ENCODE peak calls at places on chromosomes 6 and 20, in eight cellular contexts. A is mesothelial cell of epicardium, R is heart right ventricle, S is lung, Z is AG04450, D is body of pancreas, H is foreskin fibroblast, C is Calu3. O is an unnamed sample.

GRCh38 chr20:61252601-61253263 is 671 bp downstream of the CDH4 start:
- DNase-seq in A (no peak), R (no peak), S (no peak), Z (no peak), D (no peak), H (peak), C (no peak), O (no peak)

GRCh38 chr6:37049990-37050853 is 44.8 kb downstream of the FGD2 start:
- DNase-seq in A (no peak), R (peak), S (peak), Z (no peak), D (no peak), H (no peak), C (no peak), O (no peak)

GRCh38 chr6:38720295-38720694 is 5.2 kb downstream of the DNAH8 start:
- DNase-seq in A (no peak), R (no peak), S (no peak), Z (no peak), D (no peak), H (peak), C (peak), O (no peak)

GRCh38 chr6:157187182-157188093 is 135.9 kb downstream of the TMEM242 start:
- DNase-seq in A (no peak), R (peak), S (no peak), Z (no peak), D (peak), H (no peak), C (no peak), O (no peak)

GRCh38 chr20:3330046-3330741 is 77.3 kb downstream of the DNAAF9 start:
- DNase-seq in A (no peak), R (no peak), S (no peak), Z (no peak), D (no peak), H (peak), C (no peak), O (no peak)

GRCh38 chr20:41247523-41248370 is 69.8 kb downstream of the ZHX3 start:
- DNase-seq in A (no peak), R (no peak), S (no peak), Z (no peak), D (no peak), H (no peak), C (no peak), O (no peak)

GRCh38 chr6:114135348-114136002 is 164.5 kb upstream of the HDAC2 start:
- DNase-seq in A (no peak), R (no peak), S (no peak), Z (no peak), D (no peak), H (no peak), C (no peak), O (no peak)

GRCh38 chr6:123338394-123338793 is 298.4 kb downstream of the TRDN start:
- DNase-seq in A (no peak), R (no peak), S (no peak), Z (no peak), D (no peak), H (no peak), C (no peak), O (no peak)

GRCh38 chr6:130981409-130981808 is 81.6 kb downstream of the EPB41L2 start:
- DNase-seq in A (no peak), R (peak), S (no peak), Z (peak), D (no peak), H (peak), C (no peak), O (no peak)

GRCh38 chr6:137210903-137211302 is 8.3 kb downstream of the IFNGR1 start:
- DNase-seq in A (no peak), R (no peak), S (no peak), Z (no peak), D (no peak), H (no peak), C (no peak), O (no peak)

GRCh38 chr6:27650620-27651370 is 177.9 kb upstream of the ZNF184 start:
- DNase-seq in A (no peak), R (no peak), S (no peak), Z (no peak), D (no peak), H (peak), C (peak), O (no peak)

GRCh38 chr20:57787969-57788781 is 78.4 kb upstream of the PMEPA1 start:
- DNase-seq in A (no peak), R (no peak), S (no peak), Z (no peak), D (no peak), H (no peak), C (no peak), O (no peak)

GRCh38 chr6:148513145-148514071 is 170.8 kb downstream of the SASH1 start:
- DNase-seq in A (no peak), R (peak), S (no peak), Z (no peak), D (no peak), H (peak), C (no peak), O (no peak)

GRCh38 chr6:23591761-23592160 is 534.3 kb upstream of the NRSN1 start:
- DNase-seq in A (no peak), R (no peak), S (no peak), Z (no peak), D (no peak), H (no peak), C (no peak), O (no peak)

GRCh38 chr20:38447251-38447661 is 12.1 kb upstream of the SNHG17 start:
- DNase-seq in A (no peak), R (no peak), S (no peak), Z (no peak), D (no peak), H (no peak), C (no peak), O (no peak)

GRCh38 chr6:150633466-150633795 is 33.7 kb downstream of the PLEKHG1 start:
- DNase-seq in A (no peak), R (no peak), S (no peak), Z (no peak), D (no peak), H (no peak), C (no peak), O (no peak)

GRCh38 chr20:52490715-52491430 is 299.3 kb upstream of the ZFP64 start:
- DNase-seq in A (no peak), R (no peak), S (no peak), Z (peak), D (no peak), H (peak), C (no peak), O (peak)

GRCh38 chr6:2086328-2087008 is 158.9 kb downstream of the GMDS start:
- DNase-seq in A (no peak), R (no peak), S (no peak), Z (no peak), D (no peak), H (peak), C (no peak), O (no peak)

GRCh38 chr20:3276400-3277015 is 37.5 kb upstream of the SLC4A11 start:
- DNase-seq in A (no peak), R (no peak), S (no peak), Z (no peak), D (no peak), H (peak), C (peak), O (no peak)

GRCh38 chr6:127118505-127119360 is at the start of gene RSPO3:
- DNase-seq in A (peak), R (no peak), S (no peak), Z (no peak), D (no peak), H (peak), C (no peak), O (no peak)

GRCh38 chr6:107488174-107488874 is 1.6 kb upstream of the SOBP start:
- DNase-seq in A (no peak), R (no peak), S (no peak), Z (no peak), D (no peak), H (no peak), C (no peak), O (no peak)

GRCh38 chr20:51121901-51122412 is 99.0 kb upstream of the KCNG1 start:
- DNase-seq in A (no peak), R (no peak), S (no peak), Z (no peak), D (no peak), H (peak), C (peak), O (no peak)

GRCh38 chr6:11969092-11969491 is 43.0 kb upstream of the HIVEP1 start:
- DNase-seq in A (no peak), R (peak), S (no peak), Z (peak), D (no peak), H (peak), C (no peak), O (peak)

GRCh38 chr6:117391874-117392583 is 33.7 kb downstream of the ROS1 start:
- DNase-seq in A (no peak), R (no peak), S (no peak), Z (no peak), D (no peak), H (no peak), C (no peak), O (no peak)

GRCh38 chr6:168428052-168428829 is 12.7 kb upstream of the SMOC2 start:
- DNase-seq in A (no peak), R (no peak), S (no peak), Z (no peak), D (no peak), H (no peak), C (no peak), O (no peak)

GRCh38 chr6:28485482-28485881 is 30.1 kb downstream of the GPX6 start:
- DNase-seq in A (no peak), R (no peak), S (no peak), Z (no peak), D (no peak), H (no peak), C (no peak), O (no peak)

GRCh38 chr20:56979125-56979524 is 287.3 kb downstream of the BMP7 start:
- DNase-seq in A (no peak), R (no peak), S (no peak), Z (no peak), D (no peak), H (no peak), C (no peak), O (no peak)

GRCh38 chr20:25020901-25021301 is 28.4 kb upstream of the APMAP start:
- DNase-seq in A (no peak), R (no peak), S (no peak), Z (no peak), D (peak), H (no peak), C (no peak), O (no peak)

DNA sequence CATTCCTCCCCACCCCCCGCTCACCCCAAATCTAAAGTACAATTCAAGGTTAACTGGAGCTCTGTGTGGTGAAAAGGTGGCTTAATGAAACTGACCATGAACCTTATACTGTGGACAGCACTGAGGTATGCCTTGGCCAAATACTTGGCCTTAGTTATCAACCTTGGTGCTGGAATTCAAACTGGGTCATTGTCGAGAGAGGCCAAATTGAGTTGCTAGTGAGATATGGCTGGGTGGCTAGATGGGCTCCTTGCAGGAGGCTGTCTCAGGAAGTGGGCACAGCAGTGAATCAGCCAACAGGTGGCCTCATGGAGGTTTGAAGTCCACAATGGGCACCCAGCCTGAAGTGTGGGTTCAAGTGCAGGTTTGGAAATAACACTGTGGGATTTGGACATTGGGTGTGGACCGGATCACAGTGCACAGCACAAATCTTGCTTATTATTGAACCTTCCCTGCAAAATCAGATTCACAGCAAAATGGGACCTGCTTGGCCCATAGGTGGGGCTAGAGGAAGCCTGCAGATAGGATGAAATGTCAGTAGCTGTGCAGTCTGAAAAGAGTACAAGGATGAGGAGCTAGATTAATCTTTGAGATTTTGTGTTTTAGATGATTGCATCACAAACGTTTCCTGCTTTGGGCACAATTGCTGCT is 5.6 kb upstream of the BTBD3 start:
- DNase-seq in A (no peak), R (no peak), S (no peak), Z (no peak), D (no peak), H (peak), C (no peak), O (no peak)
- TF ChIP-seq CTCF in A (peak), R (peak), S (peak), Z (peak), D (peak), H (peak), C (no peak), O (peak)

GRCh38 chr6:26031151-26031594 is 56.1 kb upstream of the HFE start:
- DNase-seq in A (no peak), R (no peak), S (no peak), Z (no peak), D (no peak), H (no peak), C (no peak), O (no peak)

GRCh38 chr6:26032387-26033131 is 54.7 kb upstream of the HFE start:
- DNase-seq in A (no peak), R (no peak), S (no peak), Z (no peak), D (no peak), H (peak), C (no peak), O (no peak)

GRCh38 chr6:26033132-26033941 is 53.9 kb upstream of the HFE start:
- DNase-seq in A (no peak), R (peak), S (peak), Z (peak), D (peak), H (peak), C (peak), O (peak)

GRCh38 chr6:26030716-26031115 is 56.5 kb upstream of the HFE start:
- DNase-seq in A (no peak), R (no peak), S (no peak), Z (no peak), D (no peak), H (no peak), C (no peak), O (no peak)

DNA sequence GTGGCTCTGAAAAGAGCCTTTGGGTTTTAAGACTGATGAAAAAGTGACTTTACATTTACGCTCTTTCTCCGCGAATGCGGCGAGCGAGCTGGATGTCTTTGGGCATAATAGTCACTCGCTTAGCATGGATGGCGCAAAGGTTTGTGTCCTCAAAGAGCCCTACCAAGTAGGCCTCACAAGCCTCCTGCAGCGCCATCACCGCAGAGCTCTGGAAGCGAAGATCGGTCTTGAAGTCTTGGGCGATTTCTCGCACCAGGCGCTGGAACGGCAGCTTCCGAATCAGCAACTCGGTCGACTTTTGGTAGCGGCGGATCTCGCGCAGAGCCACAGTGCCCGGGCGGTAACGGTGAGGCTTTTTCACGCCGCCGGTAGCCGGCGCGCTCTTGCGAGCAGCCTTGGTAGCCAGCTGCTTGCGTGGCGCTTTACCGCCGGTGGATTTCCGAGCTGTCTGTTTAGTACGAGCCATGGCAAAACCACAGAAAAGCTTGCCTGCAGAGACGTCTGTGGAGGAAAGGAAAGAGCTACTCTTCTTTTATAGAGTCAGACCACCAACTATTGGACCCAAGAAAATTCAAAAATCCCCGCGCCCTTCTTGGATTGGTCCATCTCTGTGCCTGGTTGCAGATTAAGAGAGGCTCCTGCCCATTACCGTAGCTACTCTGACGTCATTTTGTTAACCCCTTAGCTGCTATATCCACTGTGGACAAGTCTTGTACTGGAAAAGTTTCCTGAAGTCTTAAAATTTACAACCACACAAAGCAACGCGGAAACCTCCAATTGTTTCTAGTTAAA is 55.4 kb upstream of the HFE start:
- DNase-seq in A (peak), R (peak), S (peak), Z (peak), D (peak), H (peak), C (peak), O (peak)
- TF ChIP-seq CTCF in A (no peak), R (peak), S (no peak), Z (peak), D (peak), H (peak), C (no peak), O (peak)

GRCh38 chr6:14189122-14189521 is 71.5 kb downstream of the CD83 start:
- DNase-seq in A (no peak), R (no peak), S (no peak), Z (no peak), D (no peak), H (no peak), C (no peak), O (no peak)
- TF ChIP-seq CTCF in A (no peak), R (no peak), S (no peak), Z (no peak), D (no peak), H (no peak), C (no peak), O (no peak)

GRCh38 chr6:124459268-124459667 is 503.0 kb upstream of the RNF217 start:
- DNase-seq in A (no peak), R (no peak), S (no peak), Z (no peak), D (no peak), H (no peak), C (no peak), O (no peak)
- TF ChIP-seq CTCF in A (no peak), R (no peak), S (no peak), Z (no peak), D (no peak), H (no peak), C (no peak), O (no peak)

GRCh38 chr6:165891320-165891719 is 228.3 kb upstream of the PDE10A start:
- DNase-seq in A (no peak), R (no peak), S (no peak), Z (no peak), D (no peak), H (no peak), C (no peak), O (no peak)

GRCh38 chr6:165893431-165893830 is 230.4 kb upstream of the PDE10A start:
- DNase-seq in A (no peak), R (no peak), S (no peak), Z (no peak), D (no peak), H (no peak), C (no peak), O (no peak)

GRCh38 chr6:165889636-165890403 is 226.8 kb upstream of the PDE10A start:
- DNase-seq in A (no peak), R (peak), S (no peak), Z (no peak), D (no peak), H (peak), C (peak), O (peak)

GRCh38 chr6:165894228-165894825 is 231.3 kb upstream of the PDE10A start:
- DNase-seq in A (no peak), R (no peak), S (no peak), Z (no peak), D (no peak), H (no peak), C (no peak), O (no peak)

DNA sequence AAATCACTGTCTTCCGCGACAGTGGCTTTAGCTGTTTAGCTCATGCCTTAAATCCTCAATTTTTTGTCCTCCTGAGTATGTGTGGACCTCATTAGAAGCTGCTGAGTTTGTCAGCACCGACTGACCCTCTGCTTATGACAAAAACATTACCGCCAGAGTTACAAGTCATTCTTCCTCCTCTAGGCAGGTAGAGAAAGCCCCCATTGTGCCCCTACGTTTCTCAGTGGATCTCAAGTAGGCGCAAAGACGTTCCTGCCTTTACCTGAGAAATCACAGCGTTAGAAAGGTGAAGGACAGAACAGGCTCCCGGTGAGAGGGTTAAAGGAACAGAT is 227.3 kb upstream of the PDE10A start:
- DNase-seq in A (no peak), R (no peak), S (no peak), Z (no peak), D (no peak), H (no peak), C (no peak), O (no peak)
- TF ChIP-seq CTCF in A (no peak), R (no peak), S (no peak), Z (no peak), D (no peak), H (no peak), C (no peak), O (no peak)

GRCh38 chr6:53180678-53181077 is 32.0 kb upstream of the GCM1 start:
- DNase-seq in A (no peak), R (no peak), S (no peak), Z (no peak), D (no peak), H (no peak), C (no peak), O (no peak)

GRCh38 chr6:53179961-53180651 is 31.5 kb upstream of the GCM1 start:
- DNase-seq in A (no peak), R (peak), S (peak), Z (no peak), D (peak), H (peak), C (peak), O (no peak)

GRCh38 chr6:53174996-53175395 is 26.4 kb upstream of the GCM1 start:
- DNase-seq in A (no peak), R (no peak), S (no peak), Z (no peak), D (peak), H (no peak), C (no peak), O (no peak)

GRCh38 chr6:53178837-53179432 is 30.3 kb upstream of the GCM1 start:
- DNase-seq in A (no peak), R (no peak), S (no peak), Z (no peak), D (no peak), H (peak), C (no peak), O (no peak)
- TF ChIP-seq CTCF in A (no peak), R (no peak), S (no peak), Z (no peak), D (no peak), H (no peak), C (no peak), O (no peak)

GRCh38 chr6:31949926-31950548 is 4.1 kb downstream of the CFB start:
- DNase-seq in A (no peak), R (no peak), S (no peak), Z (no peak), D (no peak), H (no peak), C (no peak), O (no peak)

GRCh38 chr6:31948753-31949413 is 3.0 kb downstream of the CFB start:
- DNase-seq in A (no peak), R (no peak), S (no peak), Z (no peak), D (no peak), H (peak), C (peak), O (no peak)

GRCh38 chr6:31952890-31953289 is 5.9 kb downstream of the NELFE start:
- DNase-seq in A (no peak), R (no peak), S (no peak), Z (no peak), D (no peak), H (no peak), C (no peak), O (no peak)

GRCh38 chr6:31954511-31954910 is 4.3 kb downstream of the NELFE start:
- DNase-seq in A (no peak), R (no peak), S (no peak), Z (no peak), D (no peak), H (no peak), C (no peak), O (no peak)

GRCh38 chr6:31952140-31952805 is 6.4 kb downstream of the CFB start:
- DNase-seq in A (no peak), R (no peak), S (peak), Z (peak), D (peak), H (peak), C (peak), O (peak)
- TF ChIP-seq CTCF in A (peak), R (peak), S (peak), Z (peak), D (peak), H (peak), C (peak), O (peak)

GRCh38 chr6:112600168-112600567 is 253.0 kb downstream of the RFPL4B start:
- DNase-seq in A (no peak), R (no peak), S (no peak), Z (no peak), D (no peak), H (peak), C (no peak), O (no peak)
- TF ChIP-seq CTCF in A (no peak), R (no peak), S (no peak), Z (peak), D (no peak), H (no peak), C (no peak), O (peak)